ENCODE peak calls at places on chromosomes 16 and 17, in four cellular contexts. J is cerebellar nuclear complex; R is NCI-H2171; Y is naive thymus-derived CD4-positive, alpha-beta T cell. B is an unnamed sample.

GRCh38 chr17:48478224-48479013 is 48.4 kb upstream of the SKAP1 start:
- DNase-seq in J (no peak), Y (no peak), R (no peak), B (no peak)

GRCh38 chr17:78737332-78737731 is 44.7 kb downstream of the CYTH1 start:
- DNase-seq in R (no peak), Y (no peak), J (no peak), B (peak; percentile 88)

GRCh38 chr16:73052441-73053030 is 4.6 kb upstream of the ZFHX3 start:
- DNase-seq in Y (no peak), J (no peak), R (no peak), B (no peak)

GRCh38 chr17:39144414-39144813 is 7.0 kb downstream of the PLXDC1 start:
- DNase-seq in J (peak; percentile 72), R (peak; percentile 41), Y (no peak), B (peak; percentile 48)

GRCh38 chr16:46808997-46809396 is 22.0 kb downstream of the C16orf87 start:
- DNase-seq in J (no peak), Y (no peak), R (no peak), B (no peak)

GRCh38 chr16:65538945-65539344 is 417.1 kb upstream of the CDH11 start:
- DNase-seq in Y (no peak), J (no peak), R (no peak), B (no peak)

GRCh38 chr17:63775420-63775819 is 1.4 kb downstream of the DDX42 start:
- DNase-seq in R (no peak), J (no peak), Y (no peak), B (peak; percentile 25)

GRCh38 chr17:17808706-17809432 is 27.9 kb downstream of the SREBF1 start:
- DNase-seq in Y (no peak), R (no peak), J (no peak), B (peak; percentile 56)

GRCh38 chr17:35433075-35433894 is 985 bp upstream of the SLFN12 start:
- DNase-seq in J (no peak), R (no peak), Y (no peak), B (peak; percentile 97)

GRCh38 chr17:4999429-5000093 is 1.8 kb downstream of the KIF1C start:
- DNase-seq in J (no peak), R (no peak), Y (no peak), B (no peak)

GRCh38 chr17:5362162-5362811 is 57.2 kb downstream of the NUP88 start:
- DNase-seq in Y (no peak), J (no peak), R (no peak), B (no peak)

GRCh38 chr17:56908061-56908542 is 5.7 kb downstream of the TRIM25 start:
- DNase-seq in Y (peak; percentile 34), R (no peak), J (no peak), B (no peak)

GRCh38 chr16:80844368-80844767 is 40.0 kb upstream of the CDYL2 start:
- DNase-seq in J (no peak), R (no peak), Y (no peak), B (no peak)

GRCh38 chr16:24286713-24287405 is 30.7 kb downstream of the CACNG3 start:
- DNase-seq in R (no peak), Y (no peak), J (no peak), B (no peak)

GRCh38 chr16:88378836-88379693 is 3.7 kb upstream of the ZNF469 start:
- DNase-seq in Y (no peak), R (no peak), J (no peak), B (no peak)

GRCh38 chr17:48543854-48544355 is 1.0 kb downstream of the HOXB2 start:
- DNase-seq in J (no peak), Y (no peak), R (no peak), B (peak; percentile 67)

GRCh38 chr17:43719578-43719977 is 39.0 kb downstream of the SOST start:
- DNase-seq in J (no peak), Y (no peak), R (no peak), B (no peak)

GRCh38 chr16:79599256-79599836 is 1.2 kb downstream of the MAF start:
- DNase-seq in Y (peak; percentile 20), R (no peak), J (no peak), B (no peak)

GRCh38 chr16:19210968-19211367 is 42.9 kb downstream of the SYT17 start:
- DNase-seq in Y (no peak), R (no peak), J (no peak), B (no peak)

GRCh38 chr17:2949469-2950044 is 113.8 kb downstream of the OR1D5 start:
- DNase-seq in R (no peak), Y (no peak), J (no peak), B (peak; percentile 56)

GRCh38 chr17:81419886-81420768 is 24.9 kb downstream of the BAHCC1 start:
- DNase-seq in J (no peak), Y (no peak), R (no peak), B (peak; percentile 50)

GRCh38 chr17:75848523-75849303 is 4.5 kb upstream of the UNC13D start:
- DNase-seq in R (peak; percentile 13), J (peak; percentile 38), Y (peak; percentile 70), B (peak; percentile 40)

GRCh38 chr17:82400830-82401229 is 17.3 kb upstream of the HEXD start:
- DNase-seq in R (no peak), J (no peak), Y (peak; percentile 35), B (no peak)

GRCh38 chr17:69581061-69581955 is 166.8 kb downstream of the MAP2K6 start:
- DNase-seq in R (no peak), Y (no peak), J (no peak), B (peak; percentile 55)

GRCh38 chr16:11390573-11391495 is 45.6 kb downstream of the RMI2 start:
- DNase-seq in J (no peak), R (peak; percentile 26), Y (no peak), B (no peak)

GRCh38 chr16:85916141-85916890 is 17.4 kb downstream of the IRF8 start:
- DNase-seq in R (no peak), J (no peak), Y (no peak), B (no peak)

B was measured in mesenchymal stem cell.